ENCODE peak calls at places on chromosomes 7 and 10, in five cellular contexts. Y is pancreas, O is left ventricle myocardium superior, Q is fibroblast of the aortic adventitia, C is T-helper 2 cell. D is an unnamed sample.

GRCh38 chr10:110959379-110960332 is 40.3 kb downstream of the SHOC2 start:
- DNase-seq in O (no peak), Y (no peak), C (no peak), Q (peak), D (no peak)

GRCh38 chr7:18384491-18385143 is 110.9 kb upstream of the HDAC9 start:
- DNase-seq in C (no peak), Y (no peak), Q (no peak), O (no peak), D (no peak)

GRCh38 chr10:60114765-60115586 is 208.6 kb upstream of the CCDC6 start:
- DNase-seq in O (no peak), Q (peak), Y (peak), C (no peak), D (no peak)

GRCh38 chr10:24465124-24465874 is 256.4 kb downstream of the KIAA1217 start:
- DNase-seq in C (no peak), Y (no peak), O (no peak), Q (peak), D (peak)

GRCh38 chr7:151662291-151662690 is 142.6 kb upstream of the RHEB start:
- DNase-seq in C (no peak), Y (no peak), Q (no peak), O (no peak), D (no peak)

GRCh38 chr10:71272122-71272771 is 46.8 kb upstream of the SLC29A3 start:
- DNase-seq in O (no peak), C (no peak), Q (peak), Y (no peak), D (no peak)

GRCh38 chr7:97845622-97846203 is 26.5 kb downstream of the ASNS start:
- DNase-seq in C (no peak), Y (no peak), O (no peak), Q (peak), D (no peak)

GRCh38 chr7:116227678-116228239 is 17.4 kb downstream of the TES start:
- DNase-seq in C (no peak), O (no peak), Y (no peak), Q (peak), D (no peak)

GRCh38 chr10:63375006-63375405 is 90.8 kb downstream of the JMJD1C start:
- DNase-seq in C (no peak), O (no peak), Q (no peak), Y (no peak), D (no peak)

GRCh38 chr7:155202106-155202871 is 95.4 kb upstream of the INSIG1 start:
- DNase-seq in O (no peak), Y (no peak), Q (no peak), C (no peak), D (no peak)

GRCh38 chr10:93742633-93743349 is 14.9 kb upstream of the LGI1 start:
- DNase-seq in O (no peak), C (no peak), Y (no peak), Q (no peak), D (no peak)

GRCh38 chr7:149822353-149822943 is 15.7 kb upstream of the ZNF862 start:
- DNase-seq in C (no peak), Y (no peak), Q (no peak), O (peak), D (no peak)

GRCh38 chr10:61793760-61794713 is 107.5 kb upstream of the ARID5B start:
- DNase-seq in O (no peak), C (no peak), Y (no peak), Q (peak), D (no peak)